ENCODE peak calls at places on chromosomes 16 and 17, in four cellular contexts. K is heart left ventricle, N is colonic mucosa, W is keratinocyte. M is an unnamed sample.

GRCh38 chr17:40542562-40543411 is 22.5 kb downstream of the CCR7 start:
- DNase-seq in K (peak; percentile 83), N (peak; percentile 67), W (no peak), M (no peak)

GRCh38 chr16:56580391-56581048 is 8.8 kb upstream of the MT3 start:
- DNase-seq in K (no peak), N (no peak), W (no peak), M (no peak)

GRCh38 chr17:82315703-82316358 is 1.6 kb downstream of the CD7 start:
- DNase-seq in K (no peak), N (no peak), W (no peak), M (no peak)

GRCh38 chr16:67399749-67400704 is 6.7 kb upstream of the TPPP3 start:
- DNase-seq in K (no peak), N (no peak), W (no peak), M (no peak)

GRCh38 chr16:46721885-46722284 is 26.3 kb downstream of the MYLK3 start:
- DNase-seq in K (no peak), N (no peak), W (no peak), M (no peak)

GRCh38 chr17:2106308-2106707 is 51.4 kb downstream of the HIC1 start:
- DNase-seq in K (no peak), N (no peak), W (no peak), M (no peak)

GRCh38 chr17:17724991-17725852 is 44.0 kb downstream of the RAI1 start:
- DNase-seq in K (no peak), N (no peak), W (no peak), M (no peak)

GRCh38 chr17:5883775-5884665 is 186.2 kb upstream of the WSCD1 start:
- DNase-seq in K (no peak), N (no peak), W (no peak), M (no peak)

DNA sequence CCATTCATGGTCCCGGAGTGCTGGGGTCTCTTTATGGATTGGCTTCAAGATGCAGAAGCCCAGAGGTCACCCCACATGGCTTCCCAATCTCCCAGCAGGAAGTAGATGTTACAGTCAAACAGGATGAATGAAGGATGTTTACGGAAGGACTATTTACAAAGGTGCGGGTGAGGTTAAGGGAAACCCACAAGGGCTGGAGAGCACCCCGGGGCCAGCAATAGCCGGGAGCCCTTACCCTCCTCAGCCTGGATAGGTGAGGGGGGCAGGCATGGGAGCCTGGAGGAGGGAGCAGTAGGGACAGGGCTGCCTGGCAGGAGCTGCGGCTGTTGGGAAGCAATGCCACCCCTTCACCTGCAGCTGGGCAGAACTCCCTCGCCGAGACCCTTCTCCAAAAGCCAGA is 24.5 kb upstream of the CACNG1 start:
- DNase-seq in K (no peak), N (no peak), W (no peak), M (no peak)
- H3K36me3 ChIP-seq in K (no peaks in the 10 kb centered on the region), N (no peaks in the 10 kb centered on the region), W (no peaks in the 10 kb centered on the region), M (no peaks in the 10 kb centered on the region)

GRCh38 chr17:78678711-78679110 is 101.5 kb upstream of the DNAH17 start:
- DNase-seq in K (no peak), N (no peak), W (no peak), M (no peak)
- H3K36me3 ChIP-seq in K (peaks cover 66% of the 10 kb centered on the region), N (peaks cover 25% of the 10 kb centered on the region), W (peaks cover 26% of the 10 kb centered on the region), M (peaks cover 2% of the 10 kb centered on the region)

GRCh38 chr16:373848-374615 is 3.7 kb upstream of the MRPL28 start:
- DNase-seq in K (no peak), N (no peak), W (no peak), M (no peak)

GRCh38 chr16:372584-372983 is 2.2 kb upstream of the MRPL28 start:
- DNase-seq in K (no peak), N (no peak), W (no peak), M (no peak)

GRCh38 chr16:371729-372521 is 1.6 kb upstream of the MRPL28 start:
- DNase-seq in K (no peak), N (no peak), W (no peak), M (no peak)

GRCh38 chr16:374616-374926 is 4.2 kb upstream of the MRPL28 start:
- DNase-seq in K (no peak), N (no peak), W (no peak), M (no peak)

GRCh38 chr16:373020-373598 is 2.8 kb upstream of the MRPL28 start:
- DNase-seq in K (no peak), N (no peak), W (no peak), M (no peak)
- H3K36me3 ChIP-seq in K (peaks cover 70% of the 10 kb centered on the region), N (peaks cover 8% of the 10 kb centered on the region), W (peaks cover 27% of the 10 kb centered on the region), M (peaks cover 5% of the 10 kb centered on the region)

GRCh38 chr16:9113707-9114106 is 22.3 kb downstream of the HAPSTR1 start:
- DNase-seq in K (no peak), N (no peak), W (no peak), M (no peak)

GRCh38 chr16:9116141-9116540 is 24.7 kb downstream of the HAPSTR1 start:
- DNase-seq in K (no peak), N (no peak), W (no peak), M (no peak)

GRCh38 chr16:9114112-9114511 is 22.7 kb downstream of the HAPSTR1 start:
- DNase-seq in K (no peak), N (no peak), W (no peak), M (no peak)

GRCh38 chr16:9114842-9115241 is 23.4 kb downstream of the HAPSTR1 start:
- DNase-seq in K (no peak), N (no peak), W (no peak), M (no peak)

GRCh38 chr16:9115277-9115676 is 23.8 kb downstream of the HAPSTR1 start:
- DNase-seq in K (no peak), N (no peak), W (no peak), M (no peak)
- H3K36me3 ChIP-seq in K (peaks cover 17% of the 10 kb centered on the region), N (peaks cover 5% of the 10 kb centered on the region), W (peaks cover 21% of the 10 kb centered on the region), M (no peaks in the 10 kb centered on the region)

M was measured in kidney epithelial cell.